ENCODE peak calls at places on chromosomes 5 and 9, in seven cellular contexts. J, R, V, G, N, A and U are unnamed samples.

GRCh38 chr5:130868186-130868821 is 296.8 kb downstream of the HINT1 start:
- DNase-seq in R (no peak), N (no peak), A (no peak), V (no peak), J (no peak), G (no peak), U (no peak)

GRCh38 chr5:108278285-108279240 is 103.3 kb downstream of the FBXL17 start:
- DNase-seq in R (no peak), A (no peak), J (peak; percentile 29), V (no peak), G (no peak), N (no peak), U (no peak)

GRCh38 chr5:6177926-6178325 is 200.4 kb downstream of the MED10 start:
- DNase-seq in R (no peak), G (no peak), A (no peak), V (no peak), N (no peak), J (no peak), U (no peak)

GRCh38 chr9:4666042-4666699 is at the start of gene SPATA6L:
- DNase-seq in N (peak; percentile 66), J (peak; percentile 82), G (peak; percentile 44), R (peak; percentile 83), A (peak; percentile 83), V (peak; percentile 54), U (peak; percentile 69)

GRCh38 chr5:107196500-107196899 is 474.2 kb downstream of the EFNA5 start:
- DNase-seq in V (no peak), J (no peak), R (no peak), N (no peak), G (no peak), A (no peak), U (no peak)

GRCh38 chr5:159909126-159909525 is 7.2 kb upstream of the ADRA1B start:
- DNase-seq in G (no peak), V (no peak), A (peak; percentile 55), J (no peak), N (no peak), R (no peak), U (no peak)

GRCh38 chr9:19151425-19152159 is 24.3 kb upstream of the PLIN2 start:
- DNase-seq in N (no peak), V (no peak), J (no peak), G (no peak), A (no peak), R (no peak), U (no peak)

GRCh38 chr9:98016137-98016680 is 33.1 kb downstream of the ANP32B start:
- DNase-seq in J (no peak), R (no peak), A (no peak), V (no peak), G (no peak), N (no peak), U (no peak)

GRCh38 chr5:68216737-68217231 is 1.2 kb downstream of the PIK3R1 start:
- DNase-seq in N (no peak), G (no peak), V (no peak), A (no peak), J (no peak), R (no peak), U (no peak)

GRCh38 chr5:148957591-148958202 is 105.2 kb downstream of the SH3TC2 start:
- DNase-seq in A (no peak), J (no peak), V (peak; percentile 43), G (peak; percentile 86), R (no peak), N (peak; percentile 43), U (no peak)

GRCh38 chr9:137642118-137642601 is 23.4 kb downstream of the EHMT1 start:
- DNase-seq in R (no peak), N (no peak), A (no peak), G (no peak), V (no peak), J (no peak), U (no peak)

GRCh38 chr5:53006920-53007890 is 18.1 kb downstream of the ITGA2 start:
- DNase-seq in A (no peak), N (no peak), G (no peak), R (no peak), J (no peak), V (no peak), U (no peak)

GRCh38 chr9:13141629-13142028 is 137.9 kb downstream of the MPDZ start:
- DNase-seq in N (no peak), G (peak; percentile 78), A (no peak), V (no peak), J (no peak), R (no peak), U (no peak)

GRCh38 chr5:91848453-91848852 is 465.3 kb upstream of the ARRDC3 start:
- DNase-seq in N (no peak), R (no peak), J (no peak), A (no peak), G (peak; percentile 96), V (no peak), U (no peak)

GRCh38 chr9:98438701-98439100 is 183.3 kb upstream of the TBC1D2 start:
- DNase-seq in N (no peak), R (no peak), G (no peak), A (no peak), V (no peak), J (no peak), U (no peak)

GRCh38 chr9:113544001-113544340 is 80.4 kb downstream of the RGS3 start:
- DNase-seq in G (no peak), J (no peak), R (no peak), N (no peak), A (peak; percentile 25), V (no peak), U (no peak)

GRCh38 chr5:17105744-17106450 is 111.5 kb upstream of the BASP1 start:
- DNase-seq in N (no peak), V (no peak), J (no peak), R (no peak), A (peak; percentile 65), G (peak; percentile 46), U (no peak)

GRCh38 chr9:128901822-128902221 is 19.0 kb upstream of the PHYHD1 start:
- DNase-seq in R (no peak), G (no peak), J (no peak), A (no peak), N (no peak), V (no peak), U (no peak)

GRCh38 chr9:109244179-109245132 is 76.4 kb downstream of the EPB41L4B start:
- DNase-seq in V (peak; percentile 46), J (peak; percentile 83), R (peak; percentile 68), G (peak; percentile 74), N (peak; percentile 89), A (peak; percentile 84), U (peak; percentile 68)

GRCh38 chr5:169416583-169417196 is 115.8 kb upstream of the SLIT3 start:
- DNase-seq in R (no peak), A (peak; percentile 78), V (no peak), G (no peak), N (peak; percentile 8), J (no peak), U (peak; percentile 66)

GRCh38 chr9:108062680-108063079 is 573.1 kb upstream of the KLF4 start:
- DNase-seq in A (no peak), J (no peak), G (no peak), R (no peak), N (no peak), V (no peak), U (no peak)

GRCh38 chr5:135565256-135565655 is 13.5 kb downstream of the CXCL14 start:
- DNase-seq in V (no peak), G (no peak), A (no peak), N (no peak), J (no peak), R (no peak), U (no peak)

GRCh38 chr5:172768098-172768572 is 2.9 kb downstream of the DUSP1 start:
- DNase-seq in V (no peak), G (no peak), J (no peak), N (no peak), A (no peak), R (no peak), U (no peak)

GRCh38 chr5:172764861-172765765 is 5.9 kb downstream of the DUSP1 start:
- DNase-seq in A (peak; percentile 100), G (peak; percentile 99), N (peak; percentile 97), J (peak; percentile 96), V (peak; percentile 99), R (peak; percentile 98), U (peak; percentile 91)

GRCh38 chr5:172763120-172763464 is 7.9 kb downstream of the DUSP1 start:
- DNase-seq in V (no peak), A (no peak), G (no peak), J (no peak), R (no peak), N (no peak), U (no peak)

GRCh38 chr5:172766287-172767104 is 4.5 kb downstream of the DUSP1 start:
- DNase-seq in V (peak; percentile 34), R (peak; percentile 66), N (no peak), G (peak; percentile 30), J (no peak), A (peak; percentile 96), U (peak; percentile 83)

DNA sequence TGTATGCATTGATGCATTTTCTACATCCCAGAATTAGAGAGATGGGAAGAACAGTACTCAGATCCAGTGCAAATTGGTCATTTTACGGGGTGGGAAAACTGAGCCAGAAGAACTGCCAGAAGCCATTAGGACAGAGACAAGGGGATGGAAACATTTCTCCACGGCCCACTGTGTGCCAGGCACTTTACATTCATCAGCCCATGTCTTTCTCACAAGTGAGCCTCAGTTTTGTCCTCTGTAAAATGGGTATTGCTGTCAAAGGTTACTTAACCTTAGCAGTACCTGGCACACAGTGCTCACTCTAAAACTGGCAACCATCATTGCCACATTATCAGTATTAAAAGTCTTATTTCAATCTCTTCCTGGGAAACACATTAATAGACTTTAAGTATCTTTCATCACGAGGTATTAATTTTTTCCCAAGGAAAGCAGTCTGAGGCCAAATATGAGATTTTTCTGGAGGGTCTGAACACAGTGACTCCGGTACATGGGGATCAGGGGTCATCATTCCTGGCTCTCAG is 5.2 kb downstream of the DUSP1 start:
- DNase-seq in R (no peak), A (peak; percentile 91), J (no peak), V (no peak), G (no peak), N (no peak), U (peak; percentile 46)
- H3K27ac ChIP-seq in R (peak overlapping the region; percentile 95), A (peak overlapping the region; percentile 97), J (peak overlapping the region; percentile 96), V (peak overlapping the region; percentile 100), G (peak overlapping the region; percentile 55), N (peak overlapping the region; percentile 12), U (peak overlapping the region; percentile 98)

DNA sequence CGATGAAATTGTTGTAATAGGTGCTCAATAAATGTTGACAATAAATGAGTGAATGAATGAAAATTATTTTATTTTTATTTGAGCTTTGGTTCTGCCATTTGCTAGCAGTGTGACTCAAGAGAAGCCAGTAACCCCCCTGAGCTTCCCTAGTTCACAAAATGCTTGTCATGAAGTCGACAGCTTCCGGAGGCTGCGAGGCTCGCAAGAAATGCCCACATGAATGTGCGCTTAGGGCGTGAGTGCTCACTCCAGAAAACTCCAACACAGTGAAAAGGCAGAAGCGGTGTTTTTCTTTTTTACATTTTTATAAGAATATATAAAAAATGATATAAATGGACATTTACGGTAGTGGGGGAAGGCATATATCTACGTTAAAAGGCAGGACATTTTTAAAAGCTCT is 26.5 kb downstream of the CDKN2A start:
- DNase-seq in G (no peak), J (no peak), A (no peak), N (no peak), V (no peak), R (no peak), U (no peak)
- H3K9me3 ChIP-seq in G (no peaks in the 10 kb centered on the region), J (no peaks in the 10 kb centered on the region), A (no peaks in the 10 kb centered on the region), N (no peaks in the 10 kb centered on the region), V (no peaks in the 10 kb centered on the region), R (no peaks in the 10 kb centered on the region), U (no peaks in the 10 kb centered on the region)

GRCh38 chr5:35436441-35437057 is 181.1 kb upstream of the SPEF2 start:
- DNase-seq in J (no peak), R (no peak), V (no peak), A (no peak), G (peak; percentile 57), N (no peak), U (no peak)
- TF ChIP-seq CTCF in J (peak; percentile 44), R (peak; percentile 14), V (peak; percentile 58), A (no peak), G (peak; percentile 72), N (peak; percentile 53), U (peak; percentile 23)

GRCh38 chr9:124911766-124912165 is 29.1 kb downstream of the GOLGA1 start:
- DNase-seq in R (no peak), A (no peak), G (no peak), J (no peak), N (no peak), V (no peak), U (no peak)
- H3K27ac ChIP-seq in R (no peak overlapping the region), A (no peak overlapping the region), G (no peak overlapping the region), J (no peak overlapping the region), N (no peak overlapping the region), V (no peak overlapping the region), U (no peak overlapping the region)